ENCODE peak calls at places on chromosome 3, in six cellular contexts. K, I, X, J, V and H are unnamed samples.

GRCh38 chr3:129507181-129507831 is 21.1 kb upstream of the RHO start:
- DNase-seq in K (no peak), I (no peak), X (no peak), J (peak; percentile 90), V (no peak), H (peak; percentile 11)

GRCh38 chr3:180802837-180803236 is 109.6 kb upstream of the FXR1 start:
- DNase-seq in K (peak; percentile 62), I (no peak), X (no peak), J (peak; percentile 46), V (peak; percentile 8), H (no peak)

GRCh38 chr3:178735032-178735674 is 198.9 kb downstream of the KCNMB2 start:
- DNase-seq in K (no peak), I (no peak), X (no peak), J (no peak), V (no peak), H (no peak)

GRCh38 chr3:168615489-168616020 is 519.8 kb upstream of the GOLIM4 start:
- DNase-seq in K (no peak), I (no peak), X (no peak), J (no peak), V (no peak), H (no peak)

GRCh38 chr3:107846282-107846852 is 244.5 kb downstream of the CD47 start:
- DNase-seq in K (peak; percentile 88), I (no peak), X (peak; percentile 77), J (no peak), V (peak; percentile 49), H (no peak)

GRCh38 chr3:171936231-171936841 is 93.2 kb downstream of the TMEM212 start:
- DNase-seq in K (peak; percentile 40), I (peak; percentile 19), X (peak; percentile 62), J (no peak), V (no peak), H (no peak)

GRCh38 chr3:12997387-12997786 is 75.8 kb downstream of the IQSEC1 start:
- DNase-seq in K (no peak), I (no peak), X (no peak), J (no peak), V (no peak), H (no peak)

GRCh38 chr3:102207173-102207572 is 227.6 kb upstream of the ZPLD1 start:
- DNase-seq in K (no peak), I (no peak), X (peak; percentile 32), J (no peak), V (no peak), H (no peak)